ENCODE peak calls at places on chromosomes 5 and 9, in five cellular contexts. N is WTC11, F is foreskin fibroblast, R is HFFc6, Z is NCI-H1105. K is an unnamed sample.

GRCh38 chr9:91948423-91949292 is 1.4 kb downstream of the ROR2 start:
- DNase-seq in R (peak), Z (no peak), F (no peak), N (peak), K (peak)

GRCh38 chr5:150492621-150493020 is 15.3 kb upstream of the NDST1 start:
- DNase-seq in R (peak), F (peak), Z (no peak), N (no peak), K (peak)

GRCh38 chr9:37675661-37676060 is 24.9 kb downstream of the FRMPD1 start:
- DNase-seq in R (no peak), Z (peak), F (no peak), N (no peak), K (no peak)

GRCh38 chr9:6869081-6869948 is 111.5 kb downstream of the KDM4C start:
- DNase-seq in N (no peak), Z (no peak), R (no peak), F (no peak), K (no peak)

GRCh38 chr5:142529626-142530278 is 156.1 kb downstream of the FGF1 start:
- DNase-seq in N (no peak), F (peak), R (peak), Z (no peak), K (peak)

GRCh38 chr9:88197781-88198345 is 59.6 kb upstream of the SPATA31C2 start:
- DNase-seq in N (no peak), F (peak), Z (no peak), R (peak), K (peak)

GRCh38 chr5:78979899-78980298 is 5.2 kb downstream of the ARSB start:
- DNase-seq in F (no peak), N (no peak), Z (no peak), R (no peak), K (no peak)

GRCh38 chr9:130373679-130374325 is 71.0 kb upstream of the ASS1 start:
- DNase-seq in F (no peak), R (no peak), Z (no peak), N (no peak), K (no peak)

GRCh38 chr5:110055301-110055700 is 365.6 kb downstream of the MAN2A1 start:
- DNase-seq in F (no peak), N (no peak), Z (no peak), R (no peak), K (no peak)

GRCh38 chr5:172163346-172163745 is 24.7 kb downstream of the STK10 start:
- DNase-seq in Z (no peak), F (no peak), R (no peak), N (no peak), K (no peak)

GRCh38 chr5:29983528-29984152 is 1209.8 kb upstream of the CDH6 start:
- DNase-seq in R (no peak), N (no peak), F (no peak), Z (no peak), K (no peak)

K was measured in brain microvascular endothelial cell.